ENCODE peak calls at places on chromosomes 12 and 14, in seven cellular contexts. T, K, C, U, Q, R and H are unnamed samples.

GRCh38 chr12:84497819-84498218 is 414.8 kb downstream of the SLC6A15 start:
- DNase-seq in T (no peak), K (peak), C (no peak), U (peak), Q (no peak), R (no peak), H (no peak)

GRCh38 chr12:57110189-57111045 is 745 bp downstream of the STAT6 start:
- DNase-seq in T (peak), K (peak), C (peak), U (peak), Q (peak), R (peak), H (no peak)

GRCh38 chr12:22656376-22656775 is 31.4 kb downstream of the ETNK1 start:
- DNase-seq in T (no peak), K (no peak), C (no peak), U (no peak), Q (no peak), R (no peak), H (no peak)

GRCh38 chr12:93895096-93895460 is 217.9 kb downstream of the CRADD start:
- DNase-seq in T (no peak), K (no peak), C (no peak), U (no peak), Q (no peak), R (no peak), H (peak)

GRCh38 chr12:120861074-120861795 is 42.9 kb downstream of the SPPL3 start:
- DNase-seq in T (no peak), K (no peak), C (no peak), U (no peak), Q (no peak), R (no peak), H (no peak)

GRCh38 chr12:64730585-64730964 is 28.6 kb downstream of the GNS start:
- DNase-seq in T (no peak), K (no peak), C (no peak), U (no peak), Q (no peak), R (no peak), H (no peak)

GRCh38 chr12:125188912-125189881 is 124.0 kb downstream of the AACS start:
- DNase-seq in T (no peak), K (no peak), C (no peak), U (peak), Q (no peak), R (no peak), H (no peak)

GRCh38 chr14:91116913-91117588 is 3.2 kb downstream of the DGLUCY start:
- DNase-seq in T (no peak), K (no peak), C (no peak), U (no peak), Q (no peak), R (no peak), H (no peak)

GRCh38 chr14:85764809-85765208 is 234.9 kb downstream of the FLRT2 start:
- DNase-seq in T (no peak), K (no peak), C (no peak), U (no peak), Q (no peak), R (no peak), H (no peak)

GRCh38 chr12:111313833-111314259 is 55.0 kb downstream of the PHETA1 start:
- DNase-seq in T (peak), K (peak), C (peak), U (peak), Q (peak), R (peak), H (peak)

GRCh38 chr12:50282581-50283229 is 615 bp downstream of the LIMA1 start:
- DNase-seq in T (no peak), K (no peak), C (no peak), U (no peak), Q (no peak), R (no peak), H (no peak)

GRCh38 chr14:95226801-95227200 is 69.5 kb upstream of the DICER1 start:
- DNase-seq in T (no peak), K (no peak), C (peak), U (no peak), Q (no peak), R (no peak), H (no peak)

GRCh38 chr14:84961637-84962036 is 568.3 kb upstream of the FLRT2 start:
- DNase-seq in T (no peak), K (no peak), C (no peak), U (peak), Q (no peak), R (no peak), H (no peak)

GRCh38 chr12:130920711-130921381 is 32.9 kb upstream of the ADGRD1 start:
- DNase-seq in T (peak), K (no peak), C (no peak), U (no peak), Q (no peak), R (peak), H (no peak)

GRCh38 chr12:96048392-96048969 is 13.1 kb upstream of the LTA4H start:
- DNase-seq in T (no peak), K (no peak), C (no peak), U (no peak), Q (no peak), R (no peak), H (no peak)

GRCh38 chr12:123245678-123246077 is 12.4 kb downstream of the MTRFR start:
- DNase-seq in T (no peak), K (no peak), C (no peak), U (no peak), Q (no peak), R (no peak), H (no peak)

GRCh38 chr12:39354955-39355354 is 88.0 kb downstream of the KIF21A start:
- DNase-seq in T (no peak), K (no peak), C (no peak), U (no peak), Q (no peak), R (no peak), H (no peak)

GRCh38 chr14:33052899-33053400 is 114.3 kb downstream of the NPAS3 start:
- DNase-seq in T (no peak), K (no peak), C (no peak), U (no peak), Q (no peak), R (no peak), H (no peak)

GRCh38 chr14:59507063-59507751 is 22.9 kb downstream of the JKAMP start:
- DNase-seq in T (no peak), K (peak), C (no peak), U (peak), Q (peak), R (peak), H (no peak)

GRCh38 chr14:74732387-74732786 is 19.4 kb downstream of the FCF1 start:
- DNase-seq in T (no peak), K (no peak), C (no peak), U (no peak), Q (no peak), R (no peak), H (no peak)
- H3K27ac ChIP-seq in T (no peak), K (no peak), C (no peak), U (no peak), Q (no peak), R (no peak), H (no peak)

DNA sequence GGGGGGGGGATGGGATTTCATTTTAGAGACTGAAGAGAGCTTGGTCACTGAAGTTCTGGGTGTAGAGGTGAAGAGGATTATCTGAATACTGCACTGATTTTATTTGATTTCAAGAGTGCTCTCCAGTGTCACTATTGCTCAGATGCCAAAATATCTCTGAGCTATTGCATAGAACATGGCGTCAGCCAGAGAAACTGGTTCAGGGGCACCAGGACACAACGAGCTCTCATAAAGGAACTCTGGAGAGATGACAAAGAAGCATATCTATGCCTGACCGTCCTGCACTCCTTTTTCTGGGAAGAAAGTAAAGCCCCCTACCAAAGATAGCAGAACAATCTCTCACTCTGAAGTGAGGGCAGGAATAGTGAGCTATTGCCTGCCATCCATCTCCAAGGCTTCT is 2.0 kb downstream of the SLC7A8 start:
- DNase-seq in T (no peak), K (no peak), C (no peak), U (no peak), Q (no peak), R (no peak), H (no peak)
- TF ChIP-seq CTCF in T (no peak), K (no peak), C (no peak), U (no peak), Q (no peak), R (no peak), H (no peak)

GRCh38 chr12:7951671-7952070 is 15.7 kb upstream of the SLC2A3 start:
- DNase-seq in T (no peak), K (no peak), C (no peak), U (no peak), Q (no peak), R (no peak), H (no peak)

GRCh38 chr12:7948585-7949264 is 12.7 kb upstream of the SLC2A3 start:
- DNase-seq in T (no peak), K (no peak), C (no peak), U (no peak), Q (no peak), R (no peak), H (no peak)

DNA sequence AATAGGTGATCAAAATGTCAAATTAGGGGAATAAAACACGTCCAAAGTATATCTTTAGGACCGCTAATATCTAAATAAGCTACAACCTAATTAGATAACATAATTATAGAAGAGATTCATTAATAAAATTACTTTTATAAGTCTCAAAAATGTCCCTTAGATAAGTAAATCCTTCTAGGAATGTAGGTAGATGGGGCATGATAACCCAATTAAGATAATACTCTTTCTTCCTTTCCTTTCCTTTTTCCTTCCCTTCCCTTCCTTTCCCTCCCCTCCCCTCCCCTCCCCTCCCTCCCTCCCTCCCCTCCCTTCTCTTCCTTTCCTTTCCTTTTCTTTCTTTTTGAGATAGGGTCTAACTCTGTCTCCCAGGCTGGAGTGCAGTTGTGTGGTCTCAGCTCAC is 11.0 kb upstream of the SLC2A3 start:
- DNase-seq in T (no peak), K (no peak), C (no peak), U (no peak), Q (no peak), R (no peak), H (no peak)
- H3K27ac ChIP-seq in T (no peak), K (no peak), C (no peak), U (no peak), Q (no peak), R (no peak), H (no peak)

DNA sequence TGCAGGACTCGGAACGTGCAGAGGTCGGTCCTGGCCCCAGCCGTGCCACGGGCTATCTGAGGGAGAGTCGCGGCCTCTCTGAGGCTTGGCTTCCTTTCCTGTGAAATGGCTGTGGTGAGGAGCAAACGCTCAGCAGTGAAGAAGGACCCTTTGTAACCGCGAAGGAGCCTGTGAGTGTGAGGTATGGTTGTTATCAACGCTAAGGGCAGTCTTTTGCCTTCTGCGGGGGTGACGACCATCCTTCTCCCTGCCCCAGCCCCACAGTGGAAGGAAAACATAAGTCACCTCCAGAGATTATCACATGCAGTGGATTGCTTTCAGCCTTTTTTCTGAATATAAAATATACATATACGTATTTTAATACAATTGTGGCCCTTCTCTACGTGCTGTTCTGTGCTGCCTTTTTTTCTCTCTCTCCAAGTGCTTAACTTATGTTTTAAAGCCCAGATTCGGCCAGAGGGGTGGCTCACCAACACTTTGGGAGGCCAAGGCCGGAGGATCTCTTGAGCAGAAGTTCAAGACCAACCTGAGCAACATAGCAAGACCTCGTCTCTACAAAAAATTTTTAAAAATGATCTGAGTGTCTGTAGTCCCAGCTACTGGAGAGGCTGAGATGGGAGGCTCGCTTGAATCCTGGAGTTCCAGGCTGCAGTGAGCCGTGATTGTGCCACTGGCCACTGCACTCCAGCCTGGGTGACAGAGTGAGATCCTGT is 17.4 kb downstream of the TAMALIN start:
- DNase-seq in T (no peak), K (no peak), C (no peak), U (no peak), Q (no peak), R (no peak), H (no peak)
- TF ChIP-seq CTCF in T (peak), K (no peak), C (no peak), U (no peak), Q (no peak), R (no peak), H (no peak)

GRCh38 chr14:69443296-69443805 is 41.2 kb upstream of the PLEKHD1 start:
- DNase-seq in T (no peak), K (peak), C (no peak), U (no peak), Q (no peak), R (no peak), H (no peak)
- H3K27ac ChIP-seq in T (no peak), K (no peak), C (no peak), U (no peak), Q (no peak), R (no peak), H (no peak)

DNA sequence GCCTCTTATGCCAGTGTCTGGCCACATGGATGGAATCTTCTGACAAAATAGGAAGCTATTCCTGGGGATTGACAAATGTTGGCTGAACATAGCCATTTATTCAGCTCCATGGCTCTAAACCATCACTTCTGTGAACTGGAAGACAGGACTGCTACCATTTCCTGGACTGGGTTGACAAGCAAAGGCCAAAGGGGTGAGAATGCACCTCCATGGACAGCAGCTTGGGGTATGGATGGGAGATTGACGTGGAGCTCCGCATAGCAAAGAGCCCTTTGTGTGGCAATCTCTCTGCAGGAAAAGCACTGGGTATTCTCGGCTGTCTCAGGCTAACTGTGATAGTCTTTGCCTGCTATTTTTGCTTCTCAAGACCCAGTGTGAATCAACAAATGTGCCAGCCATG is 223.0 kb upstream of the EGLN3 start:
- DNase-seq in T (no peak), K (no peak), C (no peak), U (no peak), Q (no peak), R (no peak), H (no peak)
- TF ChIP-seq CTCF in T (no peak), K (no peak), C (no peak), U (no peak), Q (no peak), R (no peak), H (no peak)

DNA sequence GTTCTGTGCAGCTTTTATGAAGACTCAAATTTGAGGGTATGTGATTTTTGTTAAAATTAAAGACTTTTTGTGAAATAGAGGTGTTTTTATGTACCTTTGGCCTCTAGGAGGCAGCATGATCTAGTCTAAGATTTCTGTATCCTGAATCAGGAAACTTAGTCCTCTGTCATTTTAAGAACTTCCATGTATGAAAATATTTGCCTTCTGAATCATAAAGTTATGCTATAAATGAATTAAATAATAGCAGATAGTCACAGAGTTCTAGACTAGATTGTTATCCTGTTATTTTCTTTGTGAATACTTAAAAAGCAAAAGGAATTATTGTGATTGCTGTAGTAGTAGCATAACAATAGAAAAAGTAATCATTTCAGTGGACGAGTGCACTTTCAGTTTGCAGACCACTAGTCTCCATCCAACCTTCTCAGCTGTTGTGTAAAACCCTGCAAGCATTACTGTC is 56.3 kb downstream of the FGD4 start:
- DNase-seq in T (no peak), K (peak), C (no peak), U (peak), Q (no peak), R (no peak), H (peak)
- H3K27ac ChIP-seq in T (no peak), K (no peak), C (peak), U (peak), Q (no peak), R (peak), H (no peak)